ENCODE peak calls at places on chromosome 1, in eight cellular contexts. Q is fibroblast of mammary gland, H is WERI-Rb-1, S is astrocyte of the spinal cord, D is colonic mucosa, A is GM23338, G is ascending aorta, K is uterus. J is an unnamed sample.

GRCh38 chr1:56061824-56062223 is 517.5 kb downstream of the PLPP3 start:
- DNase-seq in Q (no peak), H (no peak), S (no peak), D (no peak), A (no peak), G (no peak), K (no peak), J (no peak)

GRCh38 chr1:222777977-222778376 is 36.9 kb upstream of the DISP1 start:
- DNase-seq in Q (peak), H (no peak), S (no peak), D (no peak), A (no peak), G (no peak), K (no peak), J (peak)

GRCh38 chr1:153348511-153349362 is at the start of gene PGLYRP4:
- DNase-seq in Q (no peak), H (peak), S (no peak), D (peak), A (peak), G (no peak), K (no peak), J (no peak)

GRCh38 chr1:245803666-245804037 is 648.9 kb downstream of the KIF26B start:
- DNase-seq in Q (no peak), H (no peak), S (no peak), D (no peak), A (no peak), G (no peak), K (no peak), J (no peak)

GRCh38 chr1:111197598-111198289 is 2.7 kb downstream of the DENND2D start:
- DNase-seq in Q (no peak), H (peak), S (no peak), D (peak), A (peak), G (no peak), K (no peak), J (peak)

GRCh38 chr1:248824701-248825100 is 1.0 kb downstream of the SH3BP5L start:
- DNase-seq in Q (no peak), H (no peak), S (no peak), D (no peak), A (no peak), G (no peak), K (no peak), J (no peak)

GRCh38 chr1:37476460-37477197 is 2.2 kb downstream of the ZC3H12A start:
- DNase-seq in Q (peak), H (no peak), S (peak), D (peak), A (no peak), G (peak), K (peak), J (peak)

GRCh38 chr1:219128957-219129356 is 44.7 kb upstream of the LYPLAL1 start:
- DNase-seq in Q (no peak), H (no peak), S (no peak), D (no peak), A (no peak), G (no peak), K (no peak), J (no peak)

GRCh38 chr1:41662061-41662655 is 177.7 kb upstream of the EDN2 start:
- DNase-seq in Q (peak), H (peak), S (peak), D (peak), A (peak), G (peak), K (peak), J (peak)

GRCh38 chr1:157978547-157979403 is 14.7 kb upstream of the KIRREL1 start:
- DNase-seq in Q (no peak), H (no peak), S (no peak), D (peak), A (peak), G (no peak), K (no peak), J (no peak)

GRCh38 chr1:35278886-35279554 is 10.5 kb downstream of the ZMYM4 start:
- DNase-seq in Q (peak), H (no peak), S (peak), D (no peak), A (no peak), G (no peak), K (no peak), J (peak)

GRCh38 chr1:59107516-59107915 is 189.4 kb upstream of the FGGY start:
- DNase-seq in Q (no peak), H (no peak), S (no peak), D (no peak), A (no peak), G (peak), K (peak), J (peak)

GRCh38 chr1:21896652-21897532 is 40.2 kb downstream of the HSPG2 start:
- DNase-seq in Q (no peak), H (peak), S (no peak), D (peak), A (peak), G (no peak), K (peak), J (peak)

GRCh38 chr1:214934035-214934434 is 148.5 kb upstream of the KCNK2 start:
- DNase-seq in Q (peak), H (no peak), S (no peak), D (no peak), A (no peak), G (no peak), K (no peak), J (no peak)

GRCh38 chr1:107525146-107525545 is 384.3 kb downstream of the NTNG1 start:
- DNase-seq in Q (no peak), H (no peak), S (no peak), D (no peak), A (no peak), G (no peak), K (no peak), J (peak)

GRCh38 chr1:143497374-143497747 is 474.4 kb downstream of the FAM72C start:
- DNase-seq in Q (no peak), H (peak), S (no peak), D (no peak), A (no peak), G (no peak), K (no peak), J (no peak)

GRCh38 chr1:192887426-192887825 is 78.6 kb downstream of the RGS2 start:
- DNase-seq in Q (no peak), H (no peak), S (no peak), D (no peak), A (peak), G (no peak), K (no peak), J (no peak)

GRCh38 chr1:234957330-234958065 is 171.1 kb downstream of the TOMM20 start:
- DNase-seq in Q (peak), H (peak), S (peak), D (peak), A (peak), G (no peak), K (peak), J (peak)

GRCh38 chr1:66182551-66183178 is 351.3 kb upstream of the SGIP1 start:
- DNase-seq in Q (peak), H (no peak), S (peak), D (no peak), A (no peak), G (no peak), K (peak), J (peak)

GRCh38 chr1:184163674-184164470 is 112.3 kb downstream of the TSEN15 start:
- DNase-seq in Q (peak), H (peak), S (peak), D (no peak), A (no peak), G (no peak), K (no peak), J (peak)

GRCh38 chr1:101485712-101486111 is 248.9 kb downstream of the S1PR1 start:
- DNase-seq in Q (no peak), H (no peak), S (no peak), D (no peak), A (no peak), G (no peak), K (no peak), J (no peak)

GRCh38 chr1:226506021-226506420 is 42.5 kb upstream of the STUM start:
- DNase-seq in Q (no peak), H (no peak), S (no peak), D (no peak), A (no peak), G (no peak), K (no peak), J (no peak)

GRCh38 chr1:16367968-16368910 is 1.2 kb downstream of the SZRD1 start:
- DNase-seq in Q (no peak), H (no peak), S (peak), D (no peak), A (peak), G (no peak), K (no peak), J (peak)

GRCh38 chr1:177945943-177946650 is 23.8 kb downstream of the SEC16B start:
- DNase-seq in Q (peak), H (peak), S (peak), D (peak), A (peak), G (no peak), K (peak), J (peak)

GRCh38 chr1:22500476-22500875 is 48.8 kb downstream of the ZBTB40 start:
- DNase-seq in Q (peak), H (no peak), S (peak), D (peak), A (no peak), G (no peak), K (peak), J (peak)

GRCh38 chr1:170660874-170661645 is 2.9 kb upstream of the PRRX1 start:
- DNase-seq in Q (peak), H (peak), S (peak), D (no peak), A (peak), G (no peak), K (peak), J (peak)

GRCh38 chr1:209421186-209421585 is 162.3 kb upstream of the CAMK1G start:
- DNase-seq in Q (no peak), H (no peak), S (no peak), D (no peak), A (no peak), G (no peak), K (no peak), J (no peak)

GRCh38 chr1:200893411-200893901 is 1.2 kb upstream of the INAVA start:
- DNase-seq in Q (no peak), H (no peak), S (no peak), D (peak), A (peak), G (no peak), K (no peak), J (no peak)

GRCh38 chr1:235821361-235821981 is 45.2 kb downstream of the LYST start:
- DNase-seq in Q (peak), H (no peak), S (peak), D (no peak), A (no peak), G (no peak), K (no peak), J (peak)

DNA sequence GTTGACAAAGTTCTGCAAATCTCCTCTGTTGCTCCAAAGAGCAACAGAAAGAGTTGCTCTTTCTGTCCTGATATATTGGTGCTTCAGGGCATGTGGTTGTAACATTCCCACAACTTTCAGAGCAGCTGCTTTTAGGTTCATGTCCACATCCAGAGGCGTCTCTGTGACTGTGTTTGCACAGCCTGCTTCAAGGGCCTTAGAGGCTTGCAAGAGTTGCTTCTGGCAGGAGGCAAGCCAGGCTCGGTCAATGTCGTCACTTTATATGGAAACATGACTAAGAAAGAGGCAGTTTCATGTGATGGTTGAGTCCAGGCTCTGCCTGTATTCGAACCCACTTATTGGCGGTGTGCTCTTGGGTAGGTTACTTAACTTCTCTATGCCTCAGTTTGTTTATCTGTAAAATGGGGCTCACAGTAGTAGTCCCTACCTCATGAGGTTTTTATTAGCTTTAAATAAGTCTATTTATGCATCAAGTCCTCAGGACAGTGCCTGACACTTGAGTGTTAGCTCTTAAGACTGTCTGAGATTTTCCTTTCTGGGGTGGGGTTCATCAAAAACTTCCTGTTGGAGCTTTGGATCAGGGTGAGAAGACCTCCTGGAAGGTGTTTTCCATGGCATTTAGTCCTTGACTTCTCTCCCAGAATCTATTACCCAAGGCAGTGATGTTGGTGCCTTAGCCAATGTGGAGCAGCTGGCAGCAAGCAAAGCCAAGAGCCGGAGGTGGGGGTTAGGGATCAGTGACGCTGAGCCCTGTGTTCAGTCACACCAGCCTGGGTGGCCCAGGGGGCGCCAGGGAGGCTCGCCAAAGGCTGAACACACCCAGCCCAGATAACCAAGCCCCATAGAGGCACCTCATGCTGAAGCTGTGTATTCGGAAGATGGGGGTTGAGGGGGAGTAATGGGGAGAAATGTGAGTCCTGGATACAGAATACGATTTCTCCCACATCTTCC is 18.9 kb downstream of the LHX4 start:
- DNase-seq in Q (no peak), H (peak), S (no peak), D (no peak), A (peak), G (no peak), K (no peak), J (no peak)
- TF ChIP-seq CTCF in Q (no peak), H (peak), S (peak), D (no peak), A (peak), G (no peak), K (no peak), J (no peak)

DNA sequence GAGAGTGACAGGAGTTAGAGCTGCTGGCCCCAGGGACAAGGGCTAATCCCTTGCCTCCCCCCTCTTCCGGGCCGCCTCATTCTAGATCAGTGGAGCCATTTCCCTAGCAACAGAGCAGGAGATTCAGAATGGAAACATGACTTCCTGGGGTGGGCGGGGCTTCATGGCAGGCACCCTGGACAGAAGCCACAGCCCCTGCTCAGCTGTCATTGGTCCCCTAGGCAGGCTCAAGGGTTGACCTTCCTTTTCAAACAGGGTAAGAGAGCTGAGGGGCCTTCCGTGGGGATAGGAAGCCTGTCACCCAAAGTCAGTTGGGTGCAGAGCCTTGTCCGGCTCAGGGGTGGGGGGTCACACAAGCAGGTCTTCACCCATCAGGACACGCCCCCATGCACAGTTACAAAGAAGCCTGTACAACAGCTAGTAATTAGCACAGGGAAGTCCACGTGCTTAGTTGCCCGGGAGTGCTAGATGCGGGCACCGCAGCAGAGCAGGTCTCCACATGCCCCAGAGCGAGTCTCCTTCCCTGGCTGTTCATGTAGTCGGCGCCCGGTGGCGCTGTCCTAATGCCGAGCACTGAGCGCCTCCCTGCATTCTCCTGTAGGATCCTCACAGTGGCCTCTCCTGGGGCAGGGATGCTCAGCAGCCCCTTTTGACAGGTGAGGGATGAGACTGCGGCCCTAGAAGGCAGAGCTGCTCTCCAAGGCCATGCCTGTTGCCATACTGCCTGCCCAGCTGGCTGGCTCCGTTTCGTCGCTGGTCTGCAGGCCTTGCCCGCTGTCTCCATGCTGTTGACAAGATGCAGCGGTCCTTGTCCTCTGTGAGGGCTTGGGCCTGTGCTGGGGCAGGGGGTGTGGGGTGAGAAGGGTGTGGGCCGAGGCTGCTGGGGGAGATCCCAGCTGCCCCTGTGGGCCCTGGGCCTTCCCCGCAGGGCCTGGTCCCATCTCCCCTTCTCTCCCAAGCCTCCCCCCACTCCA is 5.1 kb downstream of the TMEM201 start:
- DNase-seq in Q (peak), H (peak), S (peak), D (peak), A (peak), G (no peak), K (peak), J (peak)
- H3K4me3 ChIP-seq in Q (no peak), H (peak), S (no peak), D (no peak), A (no peak), G (no peak), K (no peak), J (no peak)

DNA sequence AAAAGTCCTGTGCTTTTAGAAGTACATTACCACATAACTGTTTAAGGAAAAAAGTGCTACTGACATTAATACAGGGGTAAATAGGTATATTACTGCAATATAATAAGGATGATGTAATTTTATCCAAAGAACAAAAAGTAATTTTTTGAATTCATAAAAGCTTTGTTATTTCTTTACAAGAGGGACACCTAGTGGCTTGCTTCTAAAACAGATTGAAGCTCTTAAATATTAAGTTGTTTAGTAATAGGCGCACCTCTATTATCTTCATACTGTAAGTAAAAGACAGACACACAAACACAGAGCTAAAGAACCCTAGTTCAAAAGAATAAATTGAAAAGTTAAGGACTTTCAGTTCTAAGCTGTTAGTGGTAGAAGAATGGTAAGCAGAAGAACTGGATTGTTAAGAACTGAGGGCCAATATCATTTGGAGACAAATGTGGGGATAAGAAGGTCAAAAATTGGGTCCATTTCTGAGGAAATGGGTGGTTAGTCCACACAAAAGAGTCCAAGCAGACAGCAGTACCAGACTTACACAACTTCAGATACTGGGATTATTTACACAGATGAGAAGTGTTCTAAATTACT is 15.4 kb downstream of the ZNHIT6 start:
- DNase-seq in Q (peak), H (no peak), S (peak), D (no peak), A (peak), G (no peak), K (no peak), J (peak)
- TF ChIP-seq CTCF in Q (peak), H (no peak), S (peak), D (peak), A (no peak), G (peak), K (peak), J (peak)

DNA sequence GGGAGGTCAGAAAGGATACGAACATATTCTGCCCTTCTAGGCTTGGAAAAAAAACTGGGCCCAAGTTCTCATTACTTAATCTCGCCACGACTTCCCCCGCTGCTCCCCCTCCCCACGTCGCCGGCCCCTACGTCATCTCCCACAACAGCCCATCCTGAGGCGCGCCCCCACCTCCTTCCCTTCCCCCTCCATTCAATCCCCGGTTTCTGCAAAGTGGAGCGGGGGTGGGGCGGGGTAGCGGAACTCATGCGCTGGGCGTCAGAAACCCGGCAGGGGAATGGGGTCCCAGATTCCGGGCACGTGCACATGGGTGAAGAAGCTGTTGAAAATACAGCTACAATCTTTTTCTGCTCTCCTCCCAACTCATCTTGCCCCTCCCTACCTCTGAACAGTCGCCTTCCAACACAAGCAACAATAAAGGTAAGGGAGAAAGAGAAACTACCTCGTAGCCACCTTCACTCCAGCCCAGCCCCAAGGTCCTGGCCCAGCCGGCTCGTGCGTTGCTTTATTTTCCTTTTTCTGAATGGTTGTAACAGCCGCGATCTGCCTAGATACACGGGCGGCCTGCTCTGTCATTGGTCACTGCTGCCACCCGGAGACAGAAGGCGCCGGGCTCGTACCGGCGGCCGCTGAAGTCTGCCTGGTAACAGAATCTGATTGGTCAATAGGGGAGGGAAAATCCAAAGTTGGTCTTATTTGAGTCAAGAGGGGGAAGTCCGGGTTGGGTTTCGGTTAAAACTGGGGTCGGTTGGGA is at the start of gene RFX5:
- DNase-seq in Q (peak), H (peak), S (peak), D (peak), A (peak), G (peak), K (peak), J (peak)
- H3K4me3 ChIP-seq in Q (peak), H (peak), S (peak), D (peak), A (peak), G (peak), K (peak), J (peak)

GRCh38 chr1:212950243-212951057 is at the start of gene VASH2:
- DNase-seq in Q (peak), H (peak), S (peak), D (peak), A (peak), G (peak), K (peak), J (peak)
- TF ChIP-seq CTCF in Q (no peak), H (peak), S (peak), D (no peak), A (no peak), G (no peak), K (no peak), J (no peak)

DNA sequence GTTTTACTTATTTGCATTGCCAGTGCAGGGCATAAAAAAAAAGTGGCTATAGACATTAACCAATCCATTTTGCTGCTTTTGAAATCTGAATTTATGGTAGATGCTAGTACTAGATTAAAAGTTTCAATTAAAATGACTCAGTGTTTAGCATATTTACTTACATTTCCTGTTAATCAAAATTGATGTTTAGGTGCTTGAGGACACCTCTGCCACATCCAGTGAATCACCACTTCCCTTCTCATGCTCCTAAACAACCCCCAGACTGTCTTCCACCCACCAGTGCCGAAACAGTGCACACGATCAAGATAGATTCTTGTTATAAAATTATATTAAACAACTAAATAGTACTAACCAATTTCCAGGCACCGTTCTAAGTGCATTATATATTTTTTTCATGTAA is 32.7 kb downstream of the HSD17B7 start:
- DNase-seq in Q (peak), H (no peak), S (no peak), D (no peak), A (no peak), G (no peak), K (no peak), J (no peak)
- H3K4me3 ChIP-seq in Q (no peak), H (no peak), S (no peak), D (no peak), A (peak), G (no peak), K (no peak), J (no peak)

J was measured in foreskin fibroblast.